ENCODE peak calls at places on chromosomes 2 and 18, in seven cellular contexts. I is cardiac muscle cell; J is ovary; C is CD8-positive, alpha-beta T cell; W is AG04450; P is A549; O is transverse colon. L is an unnamed sample. For H3K9me3, the result is how much of the 10 kb centered on the place peaks cover.

GRCh38 chr2:42906557-42907380 is 114.4 kb upstream of the HAAO start:
- DNase-seq in I (no peak), J (peak), C (no peak), W (no peak), P (no peak), O (peak), L (peak)

GRCh38 chr2:148048475-148049221 is 27.8 kb downstream of the MBD5 start:
- DNase-seq in I (no peak), J (no peak), C (no peak), W (no peak), P (no peak), O (no peak), L (no peak)

GRCh38 chr2:203692039-203692710 is 14.3 kb upstream of the CD28 start:
- DNase-seq in I (no peak), J (no peak), C (no peak), W (no peak), P (no peak), O (no peak), L (no peak)

GRCh38 chr2:212007972-212008371 is 530.6 kb downstream of the ERBB4 start:
- DNase-seq in I (no peak), J (no peak), C (no peak), W (no peak), P (no peak), O (no peak), L (no peak)

GRCh38 chr2:196168181-196168580 is 3.2 kb downstream of the STK17B start:
- DNase-seq in I (no peak), J (no peak), C (no peak), W (no peak), P (no peak), O (no peak), L (no peak)

GRCh38 chr18:10414293-10414842 is 40.1 kb upstream of the APCDD1 start:
- DNase-seq in I (no peak), J (no peak), C (no peak), W (no peak), P (no peak), O (no peak), L (no peak)

GRCh38 chr2:11914455-11914854 is 168.0 kb downstream of the LPIN1 start:
- DNase-seq in I (no peak), J (no peak), C (no peak), W (no peak), P (no peak), O (no peak), L (no peak)

GRCh38 chr2:128526455-128526976 is 207.8 kb upstream of the HS6ST1 start:
- DNase-seq in I (no peak), J (no peak), C (no peak), W (no peak), P (no peak), O (no peak), L (no peak)

DNA sequence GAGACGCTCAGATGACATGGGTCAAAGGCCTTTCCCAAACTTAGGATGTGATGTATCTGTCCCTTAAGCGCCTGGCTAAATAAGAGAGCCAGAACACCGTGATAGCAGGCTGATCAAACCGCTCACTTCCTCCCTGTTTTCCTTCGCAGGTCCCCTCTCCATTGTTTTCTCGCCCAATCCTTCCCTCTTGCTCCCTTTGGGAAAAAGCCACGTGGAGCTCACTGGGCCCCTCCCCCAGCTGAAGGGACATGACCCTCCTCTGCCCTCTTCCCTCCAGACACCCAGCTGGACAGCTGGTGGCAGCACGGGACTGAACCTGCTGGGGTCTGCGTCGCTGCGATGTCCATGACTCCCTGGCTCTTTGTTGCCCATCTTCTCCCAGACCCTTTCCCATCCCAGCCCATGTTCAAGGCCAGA is 201.7 kb downstream of the TNS1 start:
- DNase-seq in I (no peak), J (peak), C (no peak), W (no peak), P (no peak), O (no peak), L (peak)
- TF ChIP-seq CTCF in I (no peak), J (no peak), C (no peak), W (no peak), P (no peak), O (no peak), L (no peak)

DNA sequence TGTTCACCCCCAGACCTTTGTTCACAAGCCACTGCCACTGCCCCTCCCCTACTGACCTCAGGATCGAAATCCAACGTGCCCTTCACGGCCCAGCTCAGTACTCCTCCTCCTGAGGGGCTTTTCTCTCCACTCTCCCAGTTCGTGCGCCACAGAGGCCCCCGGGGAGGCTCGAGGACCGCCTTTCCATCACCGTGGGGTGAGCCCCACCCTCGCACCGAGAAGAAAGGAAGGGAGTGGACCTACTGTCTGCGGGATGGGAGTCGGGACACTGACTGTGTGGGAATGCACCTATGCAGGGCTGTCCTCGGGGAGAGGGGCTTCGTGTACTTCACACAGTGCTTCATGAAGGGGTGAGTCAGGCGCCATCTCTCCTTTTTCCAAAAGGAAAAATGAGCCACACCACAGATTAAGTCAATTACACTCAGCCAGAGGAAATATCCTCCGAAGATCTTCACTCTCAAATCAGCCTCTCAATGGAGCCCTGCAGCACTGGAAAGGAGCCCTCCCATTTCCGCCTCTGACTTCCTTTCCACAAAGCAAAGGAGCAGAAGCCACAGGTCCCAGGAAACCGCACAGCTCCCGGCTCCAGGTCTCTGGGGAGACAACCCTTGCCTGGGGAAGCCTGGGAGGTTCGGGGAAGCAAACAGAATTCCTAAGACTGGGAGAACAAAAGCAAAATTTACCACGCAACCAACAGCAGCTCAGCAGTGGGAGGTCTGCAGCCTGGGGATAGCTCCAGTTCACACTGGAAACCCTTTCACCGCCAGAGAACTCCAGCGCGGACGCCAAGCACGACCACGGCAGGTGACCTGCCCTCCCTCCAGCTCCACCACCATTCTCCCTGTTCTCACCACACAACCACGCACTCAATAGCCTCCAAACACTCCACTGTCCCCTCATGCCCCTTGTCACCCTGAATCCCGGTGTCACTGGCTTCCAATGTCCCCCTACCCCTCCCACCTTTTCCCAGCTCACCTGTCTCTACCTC is 21.6 kb downstream of the ADCY3 start:
- DNase-seq in I (no peak), J (no peak), C (no peak), W (no peak), P (no peak), O (no peak), L (no peak)
- H3K9me3 ChIP-seq in I (under half), J (under half), C (under half), W (under half), P (under half), O (under half), L (under half)

GRCh38 chr2:69797836-69798465 is 31.5 kb upstream of the GMCL1 start:
- DNase-seq in I (no peak), J (no peak), C (no peak), W (no peak), P (no peak), O (no peak), L (no peak)

GRCh38 chr2:69797235-69797634 is 32.2 kb upstream of the GMCL1 start:
- DNase-seq in I (no peak), J (no peak), C (no peak), W (no peak), P (no peak), O (no peak), L (no peak)

GRCh38 chr2:69801745-69802144 is 27.7 kb upstream of the GMCL1 start:
- DNase-seq in I (no peak), J (no peak), C (no peak), W (no peak), P (no peak), O (no peak), L (no peak)

GRCh38 chr2:69798466-69798908 is 31.0 kb upstream of the GMCL1 start:
- DNase-seq in I (no peak), J (peak), C (no peak), W (no peak), P (no peak), O (peak), L (peak)

GRCh38 chr2:69798909-69799526 is 30.4 kb upstream of the GMCL1 start:
- DNase-seq in I (peak), J (no peak), C (no peak), W (peak), P (no peak), O (no peak), L (no peak)
- H3K27ac ChIP-seq in I (peak), J (peak), C (no peak), W (peak), P (peak), O (peak), L (peak)

GRCh38 chr2:62339413-62339812 is 143.5 kb downstream of the B3GNT2 start:
- DNase-seq in I (no peak), J (no peak), C (no peak), W (no peak), P (no peak), O (no peak), L (no peak)
- TF ChIP-seq CTCF in I (peak), J (no peak), C (no peak), W (no peak), P (no peak), O (no peak), L (peak)

L was measured in left ventricle myocardium inferior.